ENCODE peak calls at places on chromosomes 2 and 18, in eight cellular contexts. E is HCT116, B is K562, P is IMR-90, N is body of pancreas, H is A549, I is heart left ventricle, X is GM12878. U is an unnamed sample.

GRCh38 chr2:37390777-37391176 is 46.3 kb downstream of the QPCT start:
- ATAC-seq in E (no peak), B (no peak), P (no peak), N (no peak), H (peak; percentile 9), I (no peak), X (peak; percentile 2), U (no peak)

GRCh38 chr18:44229693-44230108 is 451.0 kb upstream of the SETBP1 start:
- ATAC-seq in E (no peak), B (no peak), P (no peak), N (peak; percentile 12), H (no peak), I (peak; percentile 97), X (no peak), U (peak; percentile 84)

GRCh38 chr18:8912348-8913057 is 190.0 kb upstream of the NDUFV2 start:
- ATAC-seq in E (peak; percentile 84), B (peak; percentile 98), P (peak; percentile 62), N (no peak), H (no peak), I (no peak), X (peak; percentile 44), U (no peak)

GRCh38 chr2:69779258-69779989 is 37.5 kb downstream of the ANXA4 start:
- ATAC-seq in E (peak; percentile 95), B (peak; percentile 76), P (peak; percentile 40), N (no peak), H (peak; percentile 85), I (no peak), X (no peak), U (no peak)

GRCh38 chr2:85091838-85092237 is 41.4 kb upstream of the TCF7L1 start:
- ATAC-seq in E (no peak), B (no peak), P (no peak), N (no peak), H (peak; percentile 24), I (no peak), X (no peak), U (no peak)

GRCh38 chr2:9697904-9698303 is 67.1 kb upstream of the YWHAQ start:
- ATAC-seq in E (no peak), B (no peak), P (no peak), N (no peak), H (no peak), I (no peak), X (peak; percentile 73), U (no peak)

GRCh38 chr2:8455236-8456148 is 226.4 kb upstream of the ID2 start:
- ATAC-seq in E (no peak), B (no peak), P (no peak), N (no peak), H (no peak), I (peak; percentile 56), X (no peak), U (no peak)

GRCh38 chr2:61463769-61464475 is 7.0 kb downstream of the USP34 start:
- ATAC-seq in E (no peak), B (peak; percentile 12), P (no peak), N (no peak), H (no peak), I (no peak), X (peak; percentile 21), U (no peak)

GRCh38 chr18:49846263-49846662 is 32.9 kb upstream of the ACAA2 start:
- ATAC-seq in E (no peak), B (no peak), P (no peak), N (no peak), H (no peak), I (no peak), X (no peak), U (no peak)

GRCh38 chr2:116980354-116980753 is 834.1 kb upstream of the DDX18 start:
- ATAC-seq in E (no peak), B (no peak), P (no peak), N (no peak), H (no peak), I (no peak), X (no peak), U (no peak)

GRCh38 chr2:95012881-95013550 is 12.5 kb upstream of the MAL start:
- ATAC-seq in E (no peak), B (no peak), P (no peak), N (no peak), H (no peak), I (no peak), X (peak; percentile 88), U (no peak)

GRCh38 chr18:10421859-10422258 is 32.6 kb upstream of the APCDD1 start:
- ATAC-seq in E (no peak), B (no peak), P (no peak), N (no peak), H (no peak), I (peak; percentile 58), X (no peak), U (peak; percentile 42)

GRCh38 chr2:205474746-205475145 is 207.6 kb upstream of the NRP2 start:
- ATAC-seq in E (no peak), B (no peak), P (peak; percentile 29), N (no peak), H (no peak), I (no peak), X (no peak), U (no peak)

GRCh38 chr2:134433934-134434333 is 180.1 kb downstream of the MGAT5 start:
- ATAC-seq in E (no peak), B (no peak), P (no peak), N (no peak), H (no peak), I (no peak), X (no peak), U (no peak)

GRCh38 chr2:75600418-75601088 is 39.8 kb upstream of the EVA1A start:
- ATAC-seq in E (no peak), B (no peak), P (peak; percentile 66), N (peak; percentile 9), H (no peak), I (no peak), X (no peak), U (no peak)
- H3K4me1 ChIP-seq in E (no peaks in the 10 kb centered on the region), B (peaks cover 6% of the 10 kb centered on the region), P (peaks cover 24% of the 10 kb centered on the region), N (peaks cover 6% of the 10 kb centered on the region), H (peaks cover 64% of the 10 kb centered on the region), I (no peaks in the 10 kb centered on the region), X (peaks cover under 1% of the 10 kb centered on the region), U (no peaks in the 10 kb centered on the region)

DNA sequence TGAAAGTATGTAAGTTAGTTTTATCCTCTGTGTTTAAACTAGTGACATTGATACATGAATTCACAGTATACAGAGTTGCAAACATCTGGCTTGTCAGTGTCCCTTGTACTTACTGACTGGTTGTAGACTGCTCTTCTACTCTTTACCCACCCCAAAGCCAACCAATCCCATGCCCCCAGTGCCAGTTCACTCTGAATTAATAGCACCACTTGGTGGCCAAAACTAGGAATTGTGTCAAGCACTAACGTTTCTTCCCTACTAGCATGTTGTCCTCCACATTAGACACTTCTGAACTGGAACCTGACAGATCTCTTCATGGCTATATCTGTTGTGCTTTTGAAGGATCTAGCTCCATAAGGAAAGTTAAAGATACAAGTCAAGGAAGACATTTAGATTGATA is 27.2 kb upstream of the OTX1 start:
- ATAC-seq in E (peak; percentile 96), B (peak; percentile 80), P (peak; percentile 71), N (no peak), H (peak; percentile 91), I (peak; percentile 42), X (peak; percentile 88), U (no peak)
- TF ChIP-seq CTCF in E (peak; percentile 40), B (peak; percentile 50), P (peak; percentile 45), N (no peak), H (peak; percentile 50), I (peak; percentile 24), X (peak; percentile 38), U (no peak)

DNA sequence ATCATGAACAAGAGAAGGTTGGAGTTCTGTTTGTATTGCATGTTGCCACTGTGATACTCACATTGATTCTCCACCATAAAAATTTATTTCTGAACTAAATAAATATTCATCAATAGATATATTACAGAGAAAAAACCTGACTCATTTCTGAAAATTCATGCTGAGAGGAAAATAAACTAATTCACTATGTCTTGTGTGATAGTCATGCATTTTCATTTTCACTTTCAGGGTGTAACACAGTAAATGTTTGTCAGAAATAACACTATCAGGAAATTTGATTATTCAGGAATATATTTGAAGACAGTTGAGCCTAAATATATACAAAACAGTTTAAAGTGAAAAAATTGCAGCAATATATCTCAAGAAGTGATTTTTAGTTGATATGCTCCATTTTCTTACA is 335.2 kb downstream of the KCNJ3 start:
- ATAC-seq in E (no peak), B (no peak), P (no peak), N (no peak), H (no peak), I (no peak), X (peak; percentile 30), U (no peak)
- TF ChIP-seq POLR2A in E (no peak), B (no peak), P (no peak), N (no peak), H (no peak), I (no peak), X (no peak), U (no peak)

DNA sequence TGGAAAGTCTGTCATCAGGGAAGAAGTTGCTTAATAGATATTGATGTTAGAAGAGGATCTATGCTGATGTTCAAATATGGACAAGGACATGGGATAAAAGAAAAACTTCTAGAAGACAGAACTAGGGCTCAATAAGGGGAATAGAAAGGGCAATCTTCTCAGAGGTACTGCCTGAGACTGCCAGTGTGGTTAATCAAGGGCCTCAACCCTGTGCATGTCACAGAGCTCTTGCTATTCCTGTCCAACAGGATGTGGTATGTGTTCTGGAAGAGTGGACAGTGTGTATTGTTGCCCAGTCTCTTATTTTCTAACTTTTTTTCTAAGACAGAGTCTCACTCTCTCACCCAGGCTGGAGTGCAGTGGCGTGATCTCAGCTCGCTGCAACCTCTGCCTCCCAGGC is 27.8 kb upstream of the RNF125 start:
- ATAC-seq in E (no peak), B (no peak), P (no peak), N (no peak), H (no peak), I (no peak), X (peak; percentile 100), U (no peak)
- H3K4me1 ChIP-seq in E (no peaks in the 10 kb centered on the region), B (no peaks in the 10 kb centered on the region), P (no peaks in the 10 kb centered on the region), N (no peaks in the 10 kb centered on the region), H (no peaks in the 10 kb centered on the region), I (no peaks in the 10 kb centered on the region), X (peaks cover 12% of the 10 kb centered on the region), U (no peaks in the 10 kb centered on the region)